ENCODE peak calls at places on chromosomes 6 and 20, in five cellular contexts. One of them, this sample, is unnamed.

GRCh38 chr6:123873974-123874373 is 70.3 kb downstream of the NKAIN2 start:
- DNase-seq in H1: no peak
- DNase-seq in HepG2: no peak
- DNase-seq in HCT116: no peak
- DNase-seq in K562: no peak
- DNase-seq in this sample: no peak

GRCh38 chr6:1580585-1580984 is 29.1 kb upstream of the FOXC1 start:
- DNase-seq in K562: no peak
- DNase-seq in HCT116: no peak
- DNase-seq in HepG2: no peak
- DNase-seq in H1: no peak
- DNase-seq in this sample: no peak

GRCh38 chr6:142550310-142550709 is 248.5 kb downstream of the ADGRG6 start:
- DNase-seq in HepG2: no peak
- DNase-seq in H1: no peak
- DNase-seq in K562: no peak
- DNase-seq in HCT116: no peak
- DNase-seq in this sample: no peak

GRCh38 chr20:61118429-61119224 is 133.4 kb upstream of the CDH4 start:
- DNase-seq in HCT116: no peak
- DNase-seq in K562: no peak
- DNase-seq in H1: no peak
- DNase-seq in HepG2: no peak
- DNase-seq in this sample: no peak

GRCh38 chr6:27145731-27146455 is 101.6 kb upstream of the PRSS16 start:
- DNase-seq in HCT116: peak; percentile 90
- DNase-seq in HepG2: peak; percentile 43
- DNase-seq in H1: no peak
- DNase-seq in K562: peak; percentile 92
- DNase-seq in this sample: peak; percentile 84

GRCh38 chr20:37351689-37352610 is 6.0 kb downstream of the SRC start:
- DNase-seq in HepG2: no peak
- DNase-seq in K562: no peak
- DNase-seq in H1: no peak
- DNase-seq in HCT116: no peak
- DNase-seq in this sample: no peak

GRCh38 chr6:6734463-6735455 is 146.2 kb downstream of the LY86 start:
- DNase-seq in K562: no peak
- DNase-seq in H1: no peak
- DNase-seq in HCT116: no peak
- DNase-seq in HepG2: no peak
- DNase-seq in this sample: no peak

GRCh38 chr6:8441452-8441851 is 6.1 kb upstream of the SLC35B3 start:
- DNase-seq in HepG2: no peak
- DNase-seq in HCT116: no peak
- DNase-seq in H1: no peak
- DNase-seq in K562: no peak
- DNase-seq in this sample: no peak

GRCh38 chr6:128713461-128713860 is 169.5 kb upstream of the LAMA2 start:
- DNase-seq in H1: no peak
- DNase-seq in HCT116: no peak
- DNase-seq in HepG2: no peak
- DNase-seq in K562: no peak
- DNase-seq in this sample: no peak

GRCh38 chr6:160534050-160534696 is 129.9 kb downstream of the LPA start:
- DNase-seq in K562: peak; percentile 68
- DNase-seq in HCT116: peak; percentile 18
- DNase-seq in HepG2: peak; percentile 52
- DNase-seq in H1: peak; percentile 50
- DNase-seq in this sample: no peak

GRCh38 chr6:139891471-139891870 is 517.0 kb upstream of the CITED2 start:
- DNase-seq in HCT116: no peak
- DNase-seq in H1: no peak
- DNase-seq in K562: no peak
- DNase-seq in HepG2: no peak
- DNase-seq in this sample: no peak

GRCh38 chr6:15184441-15184861 is 61.4 kb upstream of the JARID2 start:
- DNase-seq in HepG2: no peak
- DNase-seq in K562: no peak
- DNase-seq in HCT116: no peak
- DNase-seq in H1: no peak
- DNase-seq in this sample: peak; percentile 15

GRCh38 chr20:3047486-3048419 is 1.9 kb downstream of the MRPS26 start:
- DNase-seq in H1: no peak
- DNase-seq in K562: no peak
- DNase-seq in HepG2: no peak
- DNase-seq in HCT116: no peak
- DNase-seq in this sample: no peak
- TF ChIP-seq ZNF274 in H1: no peak
- TF ChIP-seq ZNF274 in K562: no peak
- TF ChIP-seq ZNF274 in HepG2: no peak
- TF ChIP-seq ZNF274 in HCT116: no peak
- TF ChIP-seq ZNF274 in this sample: no peak

DNA sequence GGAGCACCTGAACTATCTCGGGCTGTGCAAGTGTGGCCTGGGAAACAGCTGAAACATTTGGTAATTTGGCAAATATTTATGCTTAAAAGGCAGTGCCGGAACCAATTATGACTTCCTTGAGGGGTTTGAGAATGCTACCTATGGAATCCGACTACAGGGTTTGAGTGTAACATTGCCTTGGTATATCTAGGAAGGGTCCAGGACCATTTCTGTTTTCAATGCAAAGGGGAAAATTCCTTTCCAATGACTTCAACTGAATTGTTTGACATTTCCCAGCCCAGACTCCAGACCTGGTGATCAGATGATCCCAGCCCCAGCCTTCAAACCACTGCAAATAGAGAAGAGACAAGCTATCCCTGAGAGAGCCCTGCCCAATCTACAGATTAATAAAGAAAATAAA is 4.6 kb upstream of the PPP1R3G start:
- DNase-seq in HepG2: peak; percentile 80
- DNase-seq in K562: no peak
- DNase-seq in H1: no peak
- DNase-seq in HCT116: no peak
- DNase-seq in this sample: no peak
- TF ChIP-seq SP1 in HepG2: no peak
- TF ChIP-seq SP1 in K562: no peak
- TF ChIP-seq SP1 in H1: no peak
- TF ChIP-seq SP1 in HCT116: no peak
- TF ChIP-seq SP1 in this sample: no peak

GRCh38 chr20:38985603-38986170 is 23.5 kb downstream of the DHX35 start:
- DNase-seq in K562: no peak
- DNase-seq in H1: no peak
- DNase-seq in HepG2: peak; percentile 73
- DNase-seq in HCT116: no peak
- DNase-seq in this sample: peak; percentile 20
- TF ChIP-seq ZNF274 in K562: no peak
- TF ChIP-seq ZNF274 in H1: no peak
- TF ChIP-seq ZNF274 in HepG2: no peak
- TF ChIP-seq ZNF274 in HCT116: no peak
- TF ChIP-seq ZNF274 in this sample: no peak

DNA sequence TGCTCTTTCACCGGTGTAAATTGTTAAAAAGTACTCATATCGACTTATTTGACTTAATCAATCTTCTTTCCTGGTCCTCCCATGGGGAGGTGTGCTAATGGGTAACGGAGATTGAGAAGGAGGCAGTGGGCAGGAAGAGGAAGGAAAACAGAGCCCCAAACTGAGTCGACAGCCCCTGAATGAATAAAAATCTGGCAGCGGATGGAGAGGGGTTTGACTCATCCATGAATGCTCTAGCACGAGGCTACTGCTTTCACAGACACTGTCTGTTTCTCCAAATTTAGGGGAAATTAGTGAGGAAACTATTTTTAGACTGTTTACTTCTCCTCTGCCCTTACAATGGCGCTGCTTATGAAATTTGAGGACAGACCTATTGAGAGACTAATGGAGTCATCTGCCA is 142.2 kb upstream of the ATXN1 start:
- DNase-seq in K562: no peak
- DNase-seq in H1: no peak
- DNase-seq in HepG2: no peak
- DNase-seq in HCT116: no peak
- DNase-seq in this sample: no peak
- TF ChIP-seq SP1 in K562: no peak
- TF ChIP-seq SP1 in H1: no peak
- TF ChIP-seq SP1 in HepG2: no peak
- TF ChIP-seq SP1 in HCT116: no peak
- TF ChIP-seq SP1 in this sample: no peak

DNA sequence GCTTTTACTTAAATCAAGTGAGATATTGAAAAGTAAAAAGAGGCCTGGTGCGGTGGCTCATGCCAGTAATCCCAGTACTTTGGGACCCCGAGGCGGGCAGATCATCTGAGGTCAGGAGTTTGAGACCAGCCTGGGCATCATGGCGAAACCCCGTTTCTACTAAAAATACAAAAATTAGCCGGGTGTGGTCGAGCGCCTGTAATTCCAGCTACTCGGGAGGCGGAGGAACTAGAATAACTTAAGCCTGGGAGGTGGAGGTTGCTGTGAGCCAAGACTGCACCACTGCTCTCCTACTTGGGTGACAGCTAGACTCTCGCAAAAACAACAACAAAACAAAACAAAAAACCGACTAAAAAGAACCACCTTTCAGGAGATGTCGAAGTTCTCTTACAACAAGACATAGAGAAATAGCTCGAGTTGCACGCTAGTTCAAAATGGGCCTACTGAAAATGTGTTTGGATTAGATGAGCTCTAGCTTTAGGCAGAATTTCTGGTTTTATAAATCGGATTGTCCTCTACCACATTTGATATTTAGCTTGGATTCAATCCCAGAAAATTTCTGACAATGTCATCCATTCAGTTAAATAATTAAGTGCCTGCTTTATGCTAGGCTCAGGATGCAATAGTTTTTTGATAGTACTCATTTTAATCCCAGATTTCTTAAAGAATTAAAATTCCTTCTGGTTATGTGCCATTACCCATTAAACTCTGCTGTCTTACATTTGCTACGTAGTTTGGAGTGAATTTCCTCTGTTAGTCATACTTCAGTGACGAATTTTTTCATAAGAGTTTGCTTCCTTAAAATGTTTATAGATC is 137.5 kb upstream of the SHLD1 start:
- DNase-seq in H1: no peak
- DNase-seq in HCT116: no peak
- DNase-seq in HepG2: no peak
- DNase-seq in K562: no peak
- DNase-seq in this sample: no peak
- TF ChIP-seq ZNF274 in H1: no peak
- TF ChIP-seq ZNF274 in HCT116: no peak
- TF ChIP-seq ZNF274 in HepG2: no peak
- TF ChIP-seq ZNF274 in K562: no peak
- TF ChIP-seq ZNF274 in this sample: no peak

GRCh38 chr6:137625808-137626207 is 131.6 kb upstream of the OLIG3 start:
- DNase-seq in HepG2: no peak
- DNase-seq in HCT116: no peak
- DNase-seq in H1: no peak
- DNase-seq in K562: no peak
- DNase-seq in this sample: no peak
- TF ChIP-seq SP1 in HepG2: no peak
- TF ChIP-seq SP1 in HCT116: no peak
- TF ChIP-seq SP1 in H1: no peak
- TF ChIP-seq SP1 in K562: no peak
- TF ChIP-seq SP1 in this sample: no peak

DNA sequence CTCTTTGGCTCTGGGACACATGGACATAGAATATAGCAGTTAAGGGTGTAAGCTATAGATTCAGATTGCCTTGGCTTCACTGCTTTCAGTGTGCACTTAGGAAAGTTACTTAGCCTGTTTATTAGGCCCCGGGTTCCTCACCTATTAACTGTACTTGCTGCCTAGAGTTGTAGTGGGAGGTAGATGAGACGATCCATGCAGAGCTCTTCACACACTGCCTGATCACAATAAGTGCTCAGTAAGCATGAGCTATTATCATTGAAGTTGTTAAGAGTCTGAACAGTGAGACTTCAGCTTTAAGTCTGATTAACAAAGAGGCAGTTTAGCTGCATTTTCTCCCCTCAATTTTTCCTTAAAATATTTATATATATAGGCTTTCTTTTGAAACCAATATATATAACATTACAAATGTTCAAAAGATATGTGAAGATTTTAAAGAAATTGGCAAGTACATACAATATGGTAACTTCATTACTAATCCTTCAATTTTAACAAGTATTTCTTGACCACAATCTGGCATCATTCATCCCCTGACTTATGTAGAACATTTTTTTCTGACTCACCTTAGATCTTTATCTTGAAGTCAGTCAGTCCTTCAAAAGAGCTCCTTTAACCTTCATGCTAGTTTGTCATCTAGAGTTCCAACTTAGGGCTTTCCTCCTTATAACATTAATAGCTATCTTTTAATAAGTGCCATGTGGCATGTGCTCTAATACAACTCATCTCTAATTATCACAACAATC is 20.5 kb upstream of the SUPT3H start:
- DNase-seq in HepG2: no peak
- DNase-seq in K562: no peak
- DNase-seq in H1: no peak
- DNase-seq in HCT116: no peak
- DNase-seq in this sample: no peak
- TF ChIP-seq ZNF274 in HepG2: no peak
- TF ChIP-seq ZNF274 in K562: no peak
- TF ChIP-seq ZNF274 in H1: no peak
- TF ChIP-seq ZNF274 in HCT116: no peak
- TF ChIP-seq ZNF274 in this sample: no peak

GRCh38 chr6:55448446-55448845 is 121.2 kb downstream of the GFRAL start:
- DNase-seq in HCT116: no peak
- DNase-seq in HepG2: no peak
- DNase-seq in K562: no peak
- DNase-seq in H1: no peak
- DNase-seq in this sample: no peak

GRCh38 chr6:55445648-55446204 is 118.5 kb downstream of the GFRAL start:
- DNase-seq in K562: peak; percentile 12
- DNase-seq in H1: no peak
- DNase-seq in HCT116: peak; percentile 8
- DNase-seq in HepG2: peak; percentile 12
- DNase-seq in this sample: peak; percentile 4

GRCh38 chr6:55443238-55444134 is 116.2 kb downstream of the GFRAL start:
- DNase-seq in HCT116: no peak
- DNase-seq in HepG2: no peak
- DNase-seq in H1: no peak
- DNase-seq in K562: no peak
- DNase-seq in this sample: no peak

GRCh38 chr6:55450007-55450406 is 122.7 kb downstream of the GFRAL start:
- DNase-seq in H1: no peak
- DNase-seq in HepG2: no peak
- DNase-seq in HCT116: no peak
- DNase-seq in K562: no peak
- DNase-seq in this sample: no peak

GRCh38 chr6:55449219-55449618 is 122.0 kb downstream of the GFRAL start:
- DNase-seq in HepG2: no peak
- DNase-seq in H1: no peak
- DNase-seq in K562: no peak
- DNase-seq in HCT116: no peak
- DNase-seq in this sample: no peak
- TF ChIP-seq SP1 in HepG2: no peak
- TF ChIP-seq SP1 in H1: no peak
- TF ChIP-seq SP1 in K562: no peak
- TF ChIP-seq SP1 in HCT116: no peak
- TF ChIP-seq SP1 in this sample: no peak